ENCODE peak calls at places on chromosome 19, in seven cellular contexts. A is body of pancreas, S is HepG2, N is IMR-90, V is K562, C is upper lobe of left lung, Q is heart left ventricle. T is an unnamed sample.

GRCh38 chr19:30884146-30884812 is 465.0 kb downstream of the TSHZ3 start:
- ATAC-seq in V (no peak), C (no peak), N (no peak), S (no peak), A (no peak), Q (no peak), T (no peak)

GRCh38 chr19:47839913-47840312 is 18.2 kb downstream of the CRX start:
- ATAC-seq in V (no peak), A (no peak), S (peak; percentile 69), Q (no peak), C (no peak), N (no peak), T (no peak)

GRCh38 chr19:34067861-34068271 is 104.4 kb upstream of the LSM14A start:
- ATAC-seq in Q (no peak), V (no peak), S (no peak), N (peak; percentile 14), A (peak; percentile 67), C (no peak), T (no peak)

GRCh38 chr19:41932259-41933130 is 4.2 kb upstream of the ERFL start:
- ATAC-seq in N (peak; percentile 9), A (no peak), Q (no peak), V (no peak), C (no peak), S (no peak), T (no peak)

GRCh38 chr19:45250832-45251451 is at the start of gene MARK4:
- ATAC-seq in S (peak; percentile 50), V (peak; percentile 73), N (peak; percentile 86), C (peak; percentile 88), A (peak; percentile 77), Q (peak; percentile 76), T (peak; percentile 85)

GRCh38 chr19:35937345-35938281 is 1.4 kb downstream of the LRFN3 start:
- ATAC-seq in V (peak; percentile 64), A (no peak), S (peak; percentile 56), Q (no peak), N (no peak), C (no peak), T (no peak)

GRCh38 chr19:8458380-8458779 is 13.6 kb downstream of the HNRNPM start:
- ATAC-seq in N (no peak), S (no peak), A (no peak), Q (no peak), C (no peak), V (no peak), T (no peak)

GRCh38 chr19:29753934-29754305 is 38.9 kb upstream of the C19orf12 start:
- ATAC-seq in C (no peak), N (no peak), A (no peak), Q (no peak), S (no peak), V (peak; percentile 35), T (no peak)

GRCh38 chr19:27971071-27971470 is 1241.9 kb downstream of the UQCRFS1 start:
- ATAC-seq in S (no peak), C (no peak), Q (no peak), N (no peak), A (no peak), V (no peak), T (no peak)

GRCh38 chr19:40791349-40791748 is 7.6 kb upstream of the EGLN2 start:
- ATAC-seq in N (peak; percentile 37), V (no peak), C (peak; percentile 40), Q (no peak), S (peak; percentile 36), A (no peak), T (no peak)

GRCh38 chr19:46404884-46405658 is 8.3 kb downstream of the CCDC8 start:
- ATAC-seq in S (peak; percentile 52), V (peak; percentile 91), A (peak; percentile 19), Q (no peak), C (peak; percentile 49), N (no peak), T (no peak)

GRCh38 chr19:55113570-55114039 is 3.8 kb downstream of the PPP1R12C start:
- ATAC-seq in A (peak; percentile 19), N (no peak), V (no peak), S (no peak), C (peak; percentile 58), Q (peak; percentile 62), T (peak; percentile 73)

GRCh38 chr19:22595918-22596341 is 38.2 kb upstream of the ZNF492 start:
- ATAC-seq in V (peak; percentile 21), C (peak; percentile 43), N (no peak), Q (peak; percentile 86), A (peak; percentile 35), S (no peak), T (peak; percentile 75)

GRCh38 chr19:50861496-50862286 is 7.0 kb downstream of the KLK3 start:
- ATAC-seq in Q (no peak), V (no peak), S (no peak), C (no peak), N (no peak), A (no peak), T (no peak)

GRCh38 chr19:47190167-47190727 is 40.8 kb downstream of the BBC3 start:
- ATAC-seq in C (peak; percentile 57), A (peak; percentile 71), S (peak; percentile 67), Q (peak; percentile 50), V (no peak), N (peak; percentile 82), T (peak; percentile 64)

GRCh38 chr19:40280608-40281221 is 4.4 kb downstream of the AKT2 start:
- ATAC-seq in Q (no peak), S (no peak), N (no peak), V (no peak), A (no peak), C (no peak), T (no peak)

GRCh38 chr19:1035998-1036621 is 3.8 kb upstream of the ABCA7 start:
- ATAC-seq in Q (no peak), N (no peak), V (no peak), S (no peak), A (no peak), C (no peak), T (no peak)

GRCh38 chr19:2050349-2050990 is 574 bp downstream of the MKNK2 start:
- ATAC-seq in Q (peak; percentile 0), S (peak; percentile 11), C (peak; percentile 5), N (peak; percentile 2), A (peak; percentile 9), V (peak; percentile 2), T (peak; percentile 1)

GRCh38 chr19:42114412-42114811 is 17.8 kb downstream of the POU2F2 start:
- ATAC-seq in V (peak; percentile 48), N (no peak), C (no peak), S (no peak), Q (no peak), A (peak; percentile 55), T (no peak)

GRCh38 chr19:48991823-48992570 is 1.1 kb downstream of the GYS1 start:
- ATAC-seq in V (peak; percentile 21), N (peak; percentile 67), S (peak; percentile 19), C (peak; percentile 74), Q (peak; percentile 47), A (no peak), T (peak; percentile 44)

GRCh38 chr19:58218899-58219298 is 9.8 kb upstream of the ZNF544 start:
- ATAC-seq in V (peak; percentile 88), C (no peak), S (no peak), A (no peak), N (no peak), Q (no peak), T (no peak)

GRCh38 chr19:51799311-51799997 is 4.5 kb downstream of the FPR3 start:
- ATAC-seq in C (peak; percentile 95), N (peak; percentile 99), S (peak; percentile 54), V (peak; percentile 81), A (peak; percentile 82), Q (peak; percentile 96), T (peak; percentile 96)

GRCh38 chr19:30799854-30800755 is 427.9 kb downstream of the ZNF536 start:
- ATAC-seq in C (peak; percentile 66), N (peak; percentile 60), Q (peak; percentile 74), V (peak; percentile 93), A (no peak), S (peak; percentile 83), T (no peak)

GRCh38 chr19:17949956-17950309 is 17.0 kb upstream of the KCNN1 start:
- ATAC-seq in N (no peak), Q (no peak), A (no peak), V (no peak), S (no peak), C (no peak), T (no peak)

GRCh38 chr19:41193420-41194156 is 569 bp downstream of the CYP2S1 start:
- ATAC-seq in C (no peak), N (no peak), V (no peak), Q (peak; percentile 20), A (no peak), S (peak; percentile 38), T (no peak)

GRCh38 chr19:32287811-32288227 is 57.6 kb upstream of the ZNF507 start:
- ATAC-seq in A (no peak), S (peak; percentile 92), Q (peak; percentile 74), V (peak; percentile 96), N (peak; percentile 92), C (peak; percentile 88), T (peak; percentile 69)

GRCh38 chr19:11261902-11262839 is at the start of gene DOCK6:
- ATAC-seq in V (peak; percentile 87), A (peak; percentile 70), C (peak; percentile 82), S (no peak), Q (peak; percentile 62), N (peak; percentile 94), T (peak; percentile 77)
- TF ChIP-seq POLR2A in V (peak; percentile 27), A (no peak), C (no peak), S (peak; percentile 20), Q (no peak), N (no peak), T (peak; percentile 9)

GRCh38 chr19:5595745-5596144 is 26.8 kb downstream of the SAFB2 start:
- ATAC-seq in V (no peak), C (no peak), N (no peak), S (no peak), Q (no peak), A (no peak), T (no peak)
- H3K36me3 ChIP-seq in V (peaks cover 98% of the 10 kb centered on the region), C (peaks cover 99% of the 10 kb centered on the region), N (peaks cover 84% of the 10 kb centered on the region), S (peaks cover 43% of the 10 kb centered on the region), Q (peaks cover 100% of the 10 kb centered on the region), A (peaks cover 76% of the 10 kb centered on the region), T (peaks cover 100% of the 10 kb centered on the region)

GRCh38 chr19:10107817-10108367 is 1.7 kb downstream of the PPAN start:
- ATAC-seq in N (no peak), S (no peak), C (no peak), V (no peak), Q (no peak), A (no peak), T (no peak)
- H3K4me1 ChIP-seq in N (peaks cover 2% of the 10 kb centered on the region), S (peaks cover 41% of the 10 kb centered on the region), C (peaks cover 18% of the 10 kb centered on the region), V (peaks cover 65% of the 10 kb centered on the region), Q (peaks cover 14% of the 10 kb centered on the region), A (peaks cover 28% of the 10 kb centered on the region), T (peaks cover 34% of the 10 kb centered on the region)

GRCh38 chr19:12764698-12765097 is 10.7 kb downstream of the HOOK2 start:
- ATAC-seq in V (no peak), S (no peak), A (no peak), N (no peak), C (no peak), Q (no peak), T (no peak)

GRCh38 chr19:12763100-12763499 is 11.5 kb downstream of the BEST2 start:
- ATAC-seq in A (no peak), Q (peak; percentile 86), S (no peak), N (no peak), C (no peak), V (no peak), T (no peak)

GRCh38 chr19:12767150-12767549 is 8.2 kb downstream of the HOOK2 start:
- ATAC-seq in A (no peak), Q (no peak), V (no peak), S (no peak), N (no peak), C (no peak), T (no peak)

GRCh38 chr19:12767666-12768065 is 7.7 kb downstream of the HOOK2 start:
- ATAC-seq in N (no peak), S (no peak), C (no peak), A (no peak), Q (no peak), V (no peak), T (no peak)

GRCh38 chr19:12766051-12766521 is 9.3 kb downstream of the HOOK2 start:
- ATAC-seq in S (peak; percentile 95), V (peak; percentile 95), A (peak; percentile 80), C (peak; percentile 96), Q (peak; percentile 85), N (peak; percentile 99), T (peak; percentile 96)
- TF ChIP-seq POLR2A in S (peak; percentile 32), V (no peak), A (no peak), C (no peak), Q (no peak), N (no peak), T (no peak)

T was measured in gastroesophageal sphincter.